ENCODE peak calls at places on chromosome X, in six cellular contexts. M is kidney epithelial cell; Q is NCI-H526 treated with DMSO at 0.1 percent for 48 hours; B is GM03348; V is H4; P is CD8-positive, alpha-beta memory T cell. U is an unnamed sample.

GRCh38 chrX:31297881-31298280 is 226.0 kb upstream of the FTHL17 start:
- DNase-seq in P (no peak), B (no peak), M (no peak), V (no peak), Q (no peak), U (no peak)

GRCh38 chrX:2894885-2895292 is 34.2 kb downstream of the ARSD start:
- DNase-seq in Q (peak), P (no peak), B (no peak), V (peak), M (no peak), U (peak)

GRCh38 chrX:150897371-150898319 is 823 bp downstream of the CD99L2 start:
- DNase-seq in M (no peak), B (peak), P (peak), Q (no peak), V (no peak), U (no peak)

GRCh38 chrX:135112096-135112729 is 8.1 kb downstream of the ETDB start:
- DNase-seq in Q (no peak), V (peak), M (no peak), B (no peak), P (peak), U (peak)

GRCh38 chrX:135435933-135436332 is 14.2 kb downstream of the SMIM10L2A start:
- DNase-seq in Q (no peak), M (no peak), P (no peak), B (no peak), V (no peak), U (no peak)

GRCh38 chrX:110116581-110116980 is 113.7 kb downstream of the TMEM164 start:
- DNase-seq in B (no peak), V (no peak), Q (no peak), P (no peak), M (no peak), U (no peak)

GRCh38 chrX:82218361-82218760 is 1016.5 kb downstream of the SH3BGRL start:
- DNase-seq in M (no peak), Q (no peak), V (peak), P (no peak), B (no peak), U (peak)

GRCh38 chrX:19705196-19705769 is 182.1 kb downstream of the SH3KBP1 start:
- DNase-seq in M (no peak), V (no peak), P (no peak), B (peak), Q (no peak), U (no peak)

GRCh38 chrX:18871161-18871880 is 112.6 kb downstream of the PHKA2 start:
- DNase-seq in P (no peak), Q (no peak), V (no peak), M (no peak), B (no peak), U (no peak)

GRCh38 chrX:148601034-148601433 is 100.6 kb downstream of the AFF2 start:
- DNase-seq in M (no peak), P (no peak), B (peak), Q (no peak), V (peak), U (no peak)

GRCh38 chrX:9717376-9717775 is 48.3 kb downstream of the GPR143 start:
- DNase-seq in P (no peak), B (no peak), M (no peak), V (no peak), Q (no peak), U (no peak)

GRCh38 chrX:153857348-153857903 is 27.1 kb upstream of the PDZD4 start:
- DNase-seq in Q (no peak), V (no peak), M (no peak), B (no peak), P (no peak), U (no peak)

GRCh38 chrX:50579955-50580354 is 109.3 kb upstream of the DGKK start:
- DNase-seq in Q (peak), M (peak), V (peak), B (peak), P (peak), U (peak)

GRCh38 chrX:30971761-30972603 is 82.9 kb upstream of the TAB3 start:
- DNase-seq in P (peak), B (peak), Q (peak), M (no peak), V (peak), U (peak)

GRCh38 chrX:47182106-47182700 is 11.4 kb upstream of the UBA1 start:
- DNase-seq in M (no peak), Q (no peak), B (no peak), V (no peak), P (no peak), U (no peak)

GRCh38 chrX:136064661-136065043 is 79.4 kb downstream of the SLC9A6 start:
- DNase-seq in V (no peak), M (no peak), B (no peak), Q (no peak), P (no peak), U (no peak)

GRCh38 chrX:47658684-47659515 is at the start of gene UXT:
- DNase-seq in Q (peak), M (peak), B (peak), V (peak), P (peak), U (peak)

GRCh38 chrX:2512501-2512900 is 11.7 kb upstream of the DHRSX start:
- DNase-seq in P (no peak), V (no peak), M (no peak), B (no peak), Q (no peak), U (no peak)